ENCODE peak calls at places on chromosomes 1 and 21, in ten cellular contexts. One of them, this sample, is unnamed.

GRCh38 chr1:152108899-152109222 is 6.4 kb downstream of the TCHH start:
- DNase-seq in IMR-90: no peak
- DNase-seq in psoas muscle: no peak
- DNase-seq in Peyer's patch: no peak
- DNase-seq in K562: no peak
- DNase-seq in lung: no peak
- DNase-seq in heart left ventricle: no peak
- DNase-seq in H1: no peak
- DNase-seq in A549: no peak
- DNase-seq in pancreas: no peak
- DNase-seq in this sample: no peak

GRCh38 chr1:53558916-53559315 is 99.7 kb downstream of the DMRTB1 start:
- DNase-seq in pancreas: no peak
- DNase-seq in H1: no peak
- DNase-seq in IMR-90: no peak
- DNase-seq in lung: no peak
- DNase-seq in K562: no peak
- DNase-seq in psoas muscle: no peak
- DNase-seq in Peyer's patch: no peak
- DNase-seq in heart left ventricle: peak; percentile 17
- DNase-seq in A549: no peak
- DNase-seq in this sample: peak; percentile 23

GRCh38 chr1:109391161-109391556 is 6.6 kb downstream of the SORT1 start:
- DNase-seq in pancreas: no peak
- DNase-seq in K562: no peak
- DNase-seq in H1: no peak
- DNase-seq in lung: no peak
- DNase-seq in A549: no peak
- DNase-seq in psoas muscle: no peak
- DNase-seq in Peyer's patch: no peak
- DNase-seq in IMR-90: peak; percentile 61
- DNase-seq in heart left ventricle: no peak
- DNase-seq in this sample: no peak

GRCh38 chr1:231603598-231604275 is 22.9 kb upstream of the DISC1 start:
- DNase-seq in H1: no peak
- DNase-seq in pancreas: peak; percentile 27
- DNase-seq in lung: no peak
- DNase-seq in K562: peak; percentile 80
- DNase-seq in heart left ventricle: no peak
- DNase-seq in Peyer's patch: peak; percentile 31
- DNase-seq in IMR-90: peak; percentile 54
- DNase-seq in psoas muscle: no peak
- DNase-seq in A549: peak; percentile 57
- DNase-seq in this sample: no peak

GRCh38 chr1:230426246-230427101 is at the start of gene PGBD5:
- DNase-seq in pancreas: peak; percentile 88
- DNase-seq in lung: peak; percentile 68
- DNase-seq in H1: peak; percentile 38
- DNase-seq in A549: peak; percentile 64
- DNase-seq in psoas muscle: peak; percentile 75
- DNase-seq in Peyer's patch: no peak
- DNase-seq in IMR-90: peak; percentile 46
- DNase-seq in heart left ventricle: peak; percentile 84
- DNase-seq in K562: peak; percentile 87
- DNase-seq in this sample: peak; percentile 70

GRCh38 chr1:92277105-92277504 is 21.7 kb downstream of the GLMN start:
- DNase-seq in pancreas: no peak
- DNase-seq in H1: no peak
- DNase-seq in heart left ventricle: no peak
- DNase-seq in lung: no peak
- DNase-seq in K562: no peak
- DNase-seq in A549: no peak
- DNase-seq in IMR-90: peak; percentile 91
- DNase-seq in Peyer's patch: no peak
- DNase-seq in psoas muscle: no peak
- DNase-seq in this sample: no peak

GRCh38 chr1:218930879-218931278 is 242.8 kb upstream of the LYPLAL1 start:
- DNase-seq in IMR-90: peak; percentile 78
- DNase-seq in H1: no peak
- DNase-seq in lung: no peak
- DNase-seq in pancreas: no peak
- DNase-seq in heart left ventricle: no peak
- DNase-seq in K562: no peak
- DNase-seq in psoas muscle: no peak
- DNase-seq in A549: no peak
- DNase-seq in Peyer's patch: no peak
- DNase-seq in this sample: no peak

GRCh38 chr1:241639653-241640148 is 468 bp downstream of the CHML start:
- DNase-seq in psoas muscle: peak; percentile 25
- DNase-seq in IMR-90: no peak
- DNase-seq in lung: peak; percentile 42
- DNase-seq in heart left ventricle: peak; percentile 63
- DNase-seq in Peyer's patch: peak; percentile 25
- DNase-seq in pancreas: no peak
- DNase-seq in H1: no peak
- DNase-seq in A549: peak; percentile 65
- DNase-seq in K562: peak; percentile 74
- DNase-seq in this sample: peak; percentile 77

GRCh38 chr1:235923466-235924008 is 56.8 kb upstream of the LYST start:
- DNase-seq in Peyer's patch: peak; percentile 47
- DNase-seq in K562: no peak
- DNase-seq in heart left ventricle: no peak
- DNase-seq in lung: no peak
- DNase-seq in IMR-90: peak; percentile 79
- DNase-seq in H1: no peak
- DNase-seq in A549: no peak
- DNase-seq in pancreas: no peak
- DNase-seq in psoas muscle: no peak
- DNase-seq in this sample: no peak

GRCh38 chr1:156963621-156964020 is 43.2 kb downstream of the LRRC71 start:
- DNase-seq in psoas muscle: no peak
- DNase-seq in K562: peak; percentile 22
- DNase-seq in lung: peak; percentile 45
- DNase-seq in pancreas: no peak
- DNase-seq in A549: no peak
- DNase-seq in heart left ventricle: no peak
- DNase-seq in H1: no peak
- DNase-seq in IMR-90: no peak
- DNase-seq in Peyer's patch: peak; percentile 21
- DNase-seq in this sample: peak; percentile 64

GRCh38 chr1:53899206-53899628 is 5.2 kb downstream of the DIO1 start:
- DNase-seq in A549: no peak
- DNase-seq in pancreas: peak; percentile 40
- DNase-seq in psoas muscle: peak; percentile 29
- DNase-seq in H1: no peak
- DNase-seq in K562: no peak
- DNase-seq in lung: no peak
- DNase-seq in Peyer's patch: no peak
- DNase-seq in IMR-90: peak; percentile 69
- DNase-seq in heart left ventricle: no peak
- DNase-seq in this sample: no peak

GRCh38 chr1:76065212-76065611 is 9.3 kb upstream of the ST6GALNAC3 start:
- DNase-seq in lung: no peak
- DNase-seq in heart left ventricle: no peak
- DNase-seq in K562: no peak
- DNase-seq in Peyer's patch: no peak
- DNase-seq in A549: no peak
- DNase-seq in IMR-90: no peak
- DNase-seq in psoas muscle: no peak
- DNase-seq in pancreas: no peak
- DNase-seq in H1: no peak
- DNase-seq in this sample: no peak

GRCh38 chr1:76068953-76069561 is 5.5 kb upstream of the ST6GALNAC3 start:
- DNase-seq in A549: no peak
- DNase-seq in Peyer's patch: no peak
- DNase-seq in H1: no peak
- DNase-seq in pancreas: no peak
- DNase-seq in IMR-90: no peak
- DNase-seq in lung: no peak
- DNase-seq in heart left ventricle: no peak
- DNase-seq in K562: no peak
- DNase-seq in psoas muscle: no peak
- DNase-seq in this sample: no peak

GRCh38 chr1:76068542-76068941 is 6.0 kb upstream of the ST6GALNAC3 start:
- DNase-seq in pancreas: no peak
- DNase-seq in IMR-90: peak; percentile 52
- DNase-seq in H1: no peak
- DNase-seq in A549: no peak
- DNase-seq in psoas muscle: no peak
- DNase-seq in heart left ventricle: no peak
- DNase-seq in lung: no peak
- DNase-seq in Peyer's patch: no peak
- DNase-seq in K562: no peak
- DNase-seq in this sample: no peak

GRCh38 chr1:76070538-76070937 is 4.0 kb upstream of the ST6GALNAC3 start:
- DNase-seq in A549: no peak
- DNase-seq in heart left ventricle: no peak
- DNase-seq in lung: no peak
- DNase-seq in psoas muscle: no peak
- DNase-seq in H1: no peak
- DNase-seq in pancreas: no peak
- DNase-seq in Peyer's patch: no peak
- DNase-seq in IMR-90: peak; percentile 26
- DNase-seq in K562: no peak
- DNase-seq in this sample: no peak

GRCh38 chr1:76066390-76066789 is 8.2 kb upstream of the ST6GALNAC3 start:
- DNase-seq in A549: no peak
- DNase-seq in psoas muscle: no peak
- DNase-seq in lung: no peak
- DNase-seq in Peyer's patch: no peak
- DNase-seq in heart left ventricle: no peak
- DNase-seq in pancreas: no peak
- DNase-seq in IMR-90: peak; percentile 67
- DNase-seq in H1: no peak
- DNase-seq in K562: no peak
- DNase-seq in this sample: no peak
- H3K27ac ChIP-seq in A549: peak overlapping the region; percentile 29
- H3K27ac ChIP-seq in psoas muscle: no peak overlapping the region
- H3K27ac ChIP-seq in lung: no peak overlapping the region
- H3K27ac ChIP-seq in Peyer's patch: no peak overlapping the region
- H3K27ac ChIP-seq in heart left ventricle: no peak overlapping the region
- H3K27ac ChIP-seq in pancreas: no peak overlapping the region
- H3K27ac ChIP-seq in IMR-90: no peak overlapping the region
- H3K27ac ChIP-seq in H1: no peak overlapping the region
- H3K27ac ChIP-seq in K562: no peak overlapping the region
- H3K27ac ChIP-seq in this sample: no peak overlapping the region

DNA sequence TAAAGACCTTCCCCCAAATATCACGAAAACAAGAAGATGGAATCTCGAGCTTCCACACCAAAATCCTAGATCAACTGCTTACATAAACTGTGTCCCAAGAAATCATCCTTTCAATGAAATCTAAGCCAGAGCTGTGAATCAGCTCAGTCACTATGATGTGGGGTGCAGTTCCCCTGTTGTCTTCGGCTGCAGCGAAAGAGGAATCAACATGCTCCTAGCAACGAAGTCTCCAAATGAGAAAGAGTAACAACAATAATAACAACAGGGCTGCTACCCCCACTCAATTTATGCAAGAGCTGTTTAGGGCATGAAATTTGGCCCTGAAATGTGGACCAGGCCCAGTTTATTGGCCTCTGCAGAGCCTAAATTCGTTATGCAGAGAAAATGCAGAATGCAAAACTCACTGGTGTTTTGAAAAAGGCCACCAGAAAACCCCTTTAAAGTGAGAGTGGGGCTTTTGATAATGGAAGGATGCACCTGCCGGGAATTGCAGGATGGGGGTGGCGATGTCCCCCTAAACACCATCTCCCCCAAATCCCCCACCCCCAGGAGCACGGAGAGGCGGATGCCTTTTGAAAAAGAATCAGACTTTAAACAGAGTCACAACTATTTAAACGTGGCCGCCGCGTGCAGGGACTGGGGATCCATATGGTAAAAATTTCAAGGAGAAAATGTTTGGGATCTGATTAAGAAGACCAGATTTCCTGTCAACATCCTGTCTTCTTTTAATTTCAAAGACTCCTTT is 2.0 kb downstream of the RUNX3 start:
- DNase-seq in Peyer's patch: no peak
- DNase-seq in IMR-90: no peak
- DNase-seq in pancreas: no peak
- DNase-seq in psoas muscle: no peak
- DNase-seq in H1: no peak
- DNase-seq in lung: no peak
- DNase-seq in K562: no peak
- DNase-seq in A549: no peak
- DNase-seq in heart left ventricle: no peak
- DNase-seq in this sample: no peak
- H3K4me3 ChIP-seq in Peyer's patch: peak overlapping the region; percentile 53
- H3K4me3 ChIP-seq in IMR-90: no peak overlapping the region
- H3K4me3 ChIP-seq in pancreas: no peak overlapping the region
- H3K4me3 ChIP-seq in psoas muscle: peak overlapping the region; percentile 49
- H3K4me3 ChIP-seq in H1: no peak overlapping the region
- H3K4me3 ChIP-seq in lung: no peak overlapping the region
- H3K4me3 ChIP-seq in K562: no peak overlapping the region
- H3K4me3 ChIP-seq in A549: no peak overlapping the region
- H3K4me3 ChIP-seq in heart left ventricle: peak overlapping the region; percentile 32
- H3K4me3 ChIP-seq in this sample: no peak overlapping the region

GRCh38 chr1:223714849-223715709 is 2.7 kb downstream of the CAPN2 start:
- DNase-seq in A549: no peak
- DNase-seq in heart left ventricle: no peak
- DNase-seq in pancreas: no peak
- DNase-seq in psoas muscle: peak; percentile 36
- DNase-seq in lung: no peak
- DNase-seq in Peyer's patch: peak; percentile 26
- DNase-seq in IMR-90: peak; percentile 96
- DNase-seq in K562: peak; percentile 85
- DNase-seq in H1: no peak
- DNase-seq in this sample: no peak
- H3K4me1 ChIP-seq in A549: peaks cover 84% of the 10 kb centered on the region
- H3K4me1 ChIP-seq in heart left ventricle: peaks cover 51% of the 10 kb centered on the region
- H3K4me1 ChIP-seq in pancreas: peaks cover 26% of the 10 kb centered on the region
- H3K4me1 ChIP-seq in psoas muscle: peaks cover 38% of the 10 kb centered on the region
- H3K4me1 ChIP-seq in lung: peaks cover 18% of the 10 kb centered on the region
- H3K4me1 ChIP-seq in Peyer's patch: no peaks in the 10 kb centered on the region
- H3K4me1 ChIP-seq in IMR-90: peaks cover 36% of the 10 kb centered on the region
- H3K4me1 ChIP-seq in K562: peaks cover 47% of the 10 kb centered on the region
- H3K4me1 ChIP-seq in H1: peaks cover 26% of the 10 kb centered on the region
- H3K4me1 ChIP-seq in this sample: no peaks in the 10 kb centered on the region

DNA sequence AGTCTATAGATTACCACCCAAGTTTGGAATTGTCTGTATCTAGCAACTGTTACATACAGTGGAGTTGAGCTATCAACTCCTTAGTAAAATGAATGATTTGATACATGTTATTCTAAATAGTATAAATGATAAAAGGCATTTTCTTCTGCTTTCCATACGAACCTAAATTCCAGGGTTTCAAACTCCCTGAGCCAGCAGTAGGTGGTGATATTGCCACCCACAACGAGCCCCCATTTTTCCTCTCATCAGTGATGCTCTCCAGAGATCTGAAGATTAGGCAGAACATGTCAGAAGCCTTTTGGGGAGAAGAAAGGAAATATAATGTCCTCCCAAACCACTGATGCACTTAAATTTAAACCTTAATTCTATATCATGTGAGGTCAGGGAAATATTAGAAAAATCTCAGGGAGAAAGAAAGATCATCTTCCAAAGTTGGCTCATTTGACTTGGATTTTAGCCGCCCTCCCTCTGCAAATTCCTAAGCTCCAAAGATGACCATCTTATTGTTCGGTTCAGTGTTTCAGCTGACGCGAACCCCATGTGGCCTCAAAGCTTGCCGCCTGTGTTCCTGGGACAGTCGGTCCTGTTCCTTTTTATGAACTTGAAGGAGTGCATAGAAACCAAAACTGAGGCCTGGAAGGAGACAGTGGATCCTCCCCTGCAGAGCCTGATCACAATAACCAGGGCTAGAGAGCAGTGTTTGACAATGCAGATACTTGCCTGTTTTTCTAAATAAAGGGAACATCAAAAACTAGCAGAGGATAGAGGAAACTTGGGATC is 2.3 kb downstream of the EVA1C start:
- DNase-seq in pancreas: no peak
- DNase-seq in IMR-90: peak; percentile 63
- DNase-seq in heart left ventricle: no peak
- DNase-seq in K562: peak; percentile 22
- DNase-seq in H1: no peak
- DNase-seq in lung: no peak
- DNase-seq in Peyer's patch: no peak
- DNase-seq in psoas muscle: no peak
- DNase-seq in A549: no peak
- DNase-seq in this sample: no peak
- H3K27ac ChIP-seq in pancreas: no peak overlapping the region
- H3K27ac ChIP-seq in IMR-90: no peak overlapping the region
- H3K27ac ChIP-seq in heart left ventricle: peak overlapping the region; percentile 96
- H3K27ac ChIP-seq in K562: no peak overlapping the region
- H3K27ac ChIP-seq in H1: no peak overlapping the region
- H3K27ac ChIP-seq in lung: no peak overlapping the region
- H3K27ac ChIP-seq in Peyer's patch: peak overlapping the region; percentile 34
- H3K27ac ChIP-seq in psoas muscle: no peak overlapping the region
- H3K27ac ChIP-seq in A549: peak overlapping the region; percentile 100
- H3K27ac ChIP-seq in this sample: peak overlapping the region; percentile 51